ENCODE peak calls at places on chromosomes 6 and 20, in seven cellular contexts. D is midbrain; V is stimulated activated CD4-positive, alpha-beta T cell treated with anti-CD3 and anti-CD28 coated beads, Interleukin-2, amount 100 ng/mL, for 48 hours; T is ACHN; B is lower leg skin; K is stimulated activated naive B cell treated with anti-CD40 and anti-IgM and Interleukin-4, amounts not matched to agents 10 μg/mL and 1 μg/mL and 100 μg/mL, for 72 hours; G is heart right ventricle. X is an unnamed sample.

GRCh38 chr6:21914121-21914973 is 320.8 kb downstream of the SOX4 start:
- DNase-seq in D (no peak), V (peak; percentile 18), T (peak; percentile 11), B (peak; percentile 41), K (no peak), G (peak; percentile 69), X (peak; percentile 51)

GRCh38 chr6:99852031-99852430 is 142.0 kb downstream of the MCHR2 start:
- DNase-seq in D (no peak), V (no peak), T (no peak), B (no peak), K (no peak), G (no peak), X (no peak)

GRCh38 chr6:76120302-76120701 is 47.8 kb upstream of the IMPG1 start:
- DNase-seq in D (no peak), V (no peak), T (no peak), B (no peak), K (no peak), G (no peak), X (no peak)

GRCh38 chr6:3501826-3502505 is 45.1 kb upstream of the SLC22A23 start:
- DNase-seq in D (no peak), V (no peak), T (no peak), B (no peak), K (no peak), G (no peak), X (no peak)

GRCh38 chr6:6246539-6246938 is 73.9 kb downstream of the F13A1 start:
- DNase-seq in D (no peak), V (no peak), T (no peak), B (no peak), K (no peak), G (no peak), X (no peak)

GRCh38 chr20:62066339-62066982 is 780 bp upstream of the TAF4 start:
- DNase-seq in D (peak; percentile 52), V (peak; percentile 33), T (peak; percentile 13), B (no peak), K (peak; percentile 27), G (peak; percentile 58), X (peak; percentile 45)

GRCh38 chr20:46122071-46122470 is 4.0 kb downstream of the CD40 start:
- DNase-seq in D (no peak), V (no peak), T (peak; percentile 79), B (no peak), K (no peak), G (no peak), X (peak; percentile 49)

GRCh38 chr6:72111611-72112010 is 225.3 kb downstream of the RIMS1 start:
- DNase-seq in D (no peak), V (no peak), T (no peak), B (no peak), K (no peak), G (no peak), X (no peak)

GRCh38 chr6:33443025-33443424 is 11.4 kb upstream of the ZBTB9 start:
- DNase-seq in D (no peak), V (no peak), T (no peak), B (no peak), K (no peak), G (no peak), X (no peak)

GRCh38 chr6:141483561-141484061 is 649.1 kb upstream of the GJE1 start:
- DNase-seq in D (no peak), V (peak; percentile 16), T (peak; percentile 68), B (peak; percentile 38), K (peak; percentile 55), G (no peak), X (no peak)

GRCh38 chr6:72216222-72217106 is 330.1 kb downstream of the RIMS1 start:
- DNase-seq in D (no peak), V (no peak), T (no peak), B (no peak), K (no peak), G (no peak), X (peak; percentile 68)

GRCh38 chr20:51426879-51427624 is 115.5 kb downstream of the NFATC2 start:
- DNase-seq in D (no peak), V (no peak), T (no peak), B (no peak), K (no peak), G (no peak), X (no peak)

GRCh38 chr20:38471987-38472512 is 593 bp upstream of the RALGAPB start:
- DNase-seq in D (no peak), V (no peak), T (no peak), B (no peak), K (no peak), G (no peak), X (no peak)

GRCh38 chr20:59933849-59934585 is 580 bp upstream of the SYCP2 start:
- DNase-seq in D (peak; percentile 88), V (peak; percentile 78), T (peak; percentile 80), B (peak; percentile 58), K (peak; percentile 68), G (peak; percentile 86), X (no peak)

GRCh38 chr6:146913842-146914562 is 290.2 kb upstream of the STXBP5 start:
- DNase-seq in D (peak; percentile 38), V (no peak), T (peak; percentile 98), B (peak; percentile 54), K (no peak), G (peak; percentile 39), X (peak; percentile 93)

GRCh38 chr6:136593748-136594490 is 43.7 kb upstream of the MAP7 start:
- DNase-seq in D (no peak), V (peak; percentile 21), T (peak; percentile 98), B (peak; percentile 19), K (peak; percentile 68), G (no peak), X (peak; percentile 50)

GRCh38 chr6:44004136-44004535 is 123.1 kb downstream of the MRPL14 start:
- DNase-seq in D (no peak), V (no peak), T (no peak), B (no peak), K (no peak), G (no peak), X (no peak)

GRCh38 chr6:105835373-105835772 is 250.8 kb upstream of the PRDM1 start:
- DNase-seq in D (no peak), V (no peak), T (peak; percentile 15), B (no peak), K (no peak), G (no peak), X (no peak)

GRCh38 chr6:108164815-108165706 is 761 bp upstream of the NR2E1 start:
- DNase-seq in D (no peak), V (no peak), T (no peak), B (no peak), K (no peak), G (no peak), X (no peak)

GRCh38 chr20:23399568-23400241 is 21.6 kb downstream of the NAPB start:
- DNase-seq in D (no peak), V (no peak), T (no peak), B (no peak), K (no peak), G (no peak), X (no peak)

GRCh38 chr6:44696099-44696498 is 308.6 kb downstream of the CDC5L start:
- DNase-seq in D (no peak), V (no peak), T (no peak), B (no peak), K (no peak), G (no peak), X (no peak)

GRCh38 chr20:49832632-49833327 is 20.2 kb downstream of the SLC9A8 start:
- DNase-seq in D (no peak), V (no peak), T (no peak), B (peak; percentile 54), K (peak; percentile 45), G (no peak), X (peak; percentile 92)

GRCh38 chr20:11891081-11891826 is 26.4 kb upstream of the BTBD3 start:
- DNase-seq in D (peak; percentile 74), V (peak; percentile 15), T (peak; percentile 56), B (no peak), K (peak; percentile 6), G (peak; percentile 70), X (peak; percentile 66)

GRCh38 chr6:101932704-101933103 is 539.2 kb downstream of the GRIK2 start:
- DNase-seq in D (no peak), V (no peak), T (no peak), B (no peak), K (no peak), G (no peak), X (no peak)

GRCh38 chr6:14088600-14089168 is 28.9 kb upstream of the CD83 start:
- DNase-seq in D (no peak), V (no peak), T (no peak), B (no peak), K (no peak), G (no peak), X (no peak)

GRCh38 chr6:43159599-43159998 is 11.5 kb upstream of the SRF start:
- DNase-seq in D (no peak), V (no peak), T (no peak), B (no peak), K (no peak), G (no peak), X (no peak)

GRCh38 chr6:28867078-28867414 is 56.7 kb downstream of the TRIM27 start:
- DNase-seq in D (no peak), V (peak; percentile 4), T (no peak), B (no peak), K (no peak), G (no peak), X (no peak)

X was measured in PC-9.